ENCODE peak calls at places on chromosomes 1 and 21, in eight cellular contexts. One of them, this sample, is unnamed.

GRCh38 chr1:9900142-9901043 is 9.7 kb downstream of the CTNNBIP1 start:
- DNase-seq in AG20443: no peak
- DNase-seq in IMR-90: no peak
- DNase-seq in stimulated activated naive CD4-positive, alpha-beta T cell: no peak
- DNase-seq in heart right ventricle: peak
- DNase-seq in progenitor cell of endocrine pancreas: no peak
- DNase-seq in AML-193: peak
- DNase-seq in HAP-1: no peak
- DNase-seq in this sample: no peak

GRCh38 chr1:45922374-45922773 is 119.0 kb downstream of the MAST2 start:
- DNase-seq in AML-193: no peak
- DNase-seq in progenitor cell of endocrine pancreas: no peak
- DNase-seq in stimulated activated naive CD4-positive, alpha-beta T cell: no peak
- DNase-seq in AG20443: no peak
- DNase-seq in heart right ventricle: peak
- DNase-seq in HAP-1: no peak
- DNase-seq in IMR-90: no peak
- DNase-seq in this sample: no peak

GRCh38 chr1:172756029-172756428 is 97.1 kb downstream of the FASLG start:
- DNase-seq in progenitor cell of endocrine pancreas: no peak
- DNase-seq in IMR-90: no peak
- DNase-seq in HAP-1: no peak
- DNase-seq in AML-193: no peak
- DNase-seq in stimulated activated naive CD4-positive, alpha-beta T cell: no peak
- DNase-seq in AG20443: no peak
- DNase-seq in heart right ventricle: no peak
- DNase-seq in this sample: no peak

GRCh38 chr1:24643362-24644346 is 552 bp downstream of the SRRM1 start:
- DNase-seq in HAP-1: peak
- DNase-seq in IMR-90: no peak
- DNase-seq in AG20443: peak
- DNase-seq in progenitor cell of endocrine pancreas: no peak
- DNase-seq in AML-193: no peak
- DNase-seq in stimulated activated naive CD4-positive, alpha-beta T cell: peak
- DNase-seq in heart right ventricle: peak
- DNase-seq in this sample: peak

GRCh38 chr1:52356818-52357355 is 9.1 kb downstream of the CC2D1B start:
- DNase-seq in progenitor cell of endocrine pancreas: no peak
- DNase-seq in IMR-90: no peak
- DNase-seq in heart right ventricle: no peak
- DNase-seq in AG20443: no peak
- DNase-seq in HAP-1: no peak
- DNase-seq in AML-193: no peak
- DNase-seq in stimulated activated naive CD4-positive, alpha-beta T cell: no peak
- DNase-seq in this sample: no peak

GRCh38 chr1:58331156-58331555 is 215.4 kb downstream of the OMA1 start:
- DNase-seq in heart right ventricle: no peak
- DNase-seq in progenitor cell of endocrine pancreas: no peak
- DNase-seq in AML-193: no peak
- DNase-seq in IMR-90: no peak
- DNase-seq in AG20443: peak
- DNase-seq in stimulated activated naive CD4-positive, alpha-beta T cell: no peak
- DNase-seq in HAP-1: no peak
- DNase-seq in this sample: peak

GRCh38 chr21:33380483-33380998 is 22.7 kb upstream of the IFNGR2 start:
- DNase-seq in heart right ventricle: peak
- DNase-seq in stimulated activated naive CD4-positive, alpha-beta T cell: peak
- DNase-seq in IMR-90: peak
- DNase-seq in progenitor cell of endocrine pancreas: no peak
- DNase-seq in AML-193: peak
- DNase-seq in HAP-1: peak
- DNase-seq in AG20443: peak
- DNase-seq in this sample: peak

GRCh38 chr1:203151362-203152157 is 24.0 kb downstream of the ADORA1 start:
- DNase-seq in stimulated activated naive CD4-positive, alpha-beta T cell: no peak
- DNase-seq in HAP-1: no peak
- DNase-seq in heart right ventricle: no peak
- DNase-seq in IMR-90: no peak
- DNase-seq in AML-193: no peak
- DNase-seq in progenitor cell of endocrine pancreas: no peak
- DNase-seq in AG20443: no peak
- DNase-seq in this sample: no peak

GRCh38 chr1:211132681-211133392 is 1.1 kb downstream of the KCNH1 start:
- DNase-seq in progenitor cell of endocrine pancreas: no peak
- DNase-seq in AML-193: no peak
- DNase-seq in AG20443: no peak
- DNase-seq in HAP-1: no peak
- DNase-seq in stimulated activated naive CD4-positive, alpha-beta T cell: no peak
- DNase-seq in heart right ventricle: no peak
- DNase-seq in IMR-90: no peak
- DNase-seq in this sample: no peak

GRCh38 chr1:112618721-112619517 is at the start of gene ST7L:
- DNase-seq in IMR-90: peak
- DNase-seq in AML-193: peak
- DNase-seq in heart right ventricle: peak
- DNase-seq in stimulated activated naive CD4-positive, alpha-beta T cell: peak
- DNase-seq in AG20443: peak
- DNase-seq in HAP-1: peak
- DNase-seq in progenitor cell of endocrine pancreas: peak
- DNase-seq in this sample: peak

GRCh38 chr1:203937678-203938330 is 76.4 kb downstream of the SNRPE start:
- DNase-seq in IMR-90: no peak
- DNase-seq in progenitor cell of endocrine pancreas: no peak
- DNase-seq in AML-193: no peak
- DNase-seq in stimulated activated naive CD4-positive, alpha-beta T cell: no peak
- DNase-seq in AG20443: peak
- DNase-seq in HAP-1: no peak
- DNase-seq in heart right ventricle: no peak
- DNase-seq in this sample: no peak

GRCh38 chr1:109133815-109134214 is 19.9 kb downstream of the ELAPOR1 start:
- DNase-seq in heart right ventricle: no peak
- DNase-seq in stimulated activated naive CD4-positive, alpha-beta T cell: no peak
- DNase-seq in progenitor cell of endocrine pancreas: no peak
- DNase-seq in HAP-1: no peak
- DNase-seq in IMR-90: no peak
- DNase-seq in AML-193: no peak
- DNase-seq in AG20443: no peak
- DNase-seq in this sample: no peak

GRCh38 chr1:32334274-32334861 is 1.7 kb downstream of the MARCKSL1 start:
- DNase-seq in AML-193: no peak
- DNase-seq in stimulated activated naive CD4-positive, alpha-beta T cell: no peak
- DNase-seq in progenitor cell of endocrine pancreas: no peak
- DNase-seq in AG20443: no peak
- DNase-seq in heart right ventricle: no peak
- DNase-seq in IMR-90: no peak
- DNase-seq in HAP-1: peak
- DNase-seq in this sample: no peak

GRCh38 chr1:21605964-21606705 is 63.0 kb downstream of the RAP1GAP start:
- DNase-seq in heart right ventricle: no peak
- DNase-seq in progenitor cell of endocrine pancreas: no peak
- DNase-seq in AG20443: no peak
- DNase-seq in AML-193: no peak
- DNase-seq in stimulated activated naive CD4-positive, alpha-beta T cell: no peak
- DNase-seq in HAP-1: no peak
- DNase-seq in IMR-90: no peak
- DNase-seq in this sample: no peak

GRCh38 chr1:85607126-85607912 is 26.8 kb downstream of the CCN1 start:
- DNase-seq in AML-193: no peak
- DNase-seq in IMR-90: peak
- DNase-seq in AG20443: peak
- DNase-seq in progenitor cell of endocrine pancreas: no peak
- DNase-seq in stimulated activated naive CD4-positive, alpha-beta T cell: no peak
- DNase-seq in heart right ventricle: no peak
- DNase-seq in HAP-1: peak
- DNase-seq in this sample: peak

GRCh38 chr1:168583571-168583970 is 7.2 kb downstream of the XCL1 start:
- DNase-seq in HAP-1: no peak
- DNase-seq in AML-193: no peak
- DNase-seq in IMR-90: no peak
- DNase-seq in AG20443: no peak
- DNase-seq in progenitor cell of endocrine pancreas: no peak
- DNase-seq in heart right ventricle: no peak
- DNase-seq in stimulated activated naive CD4-positive, alpha-beta T cell: no peak
- DNase-seq in this sample: no peak

GRCh38 chr1:160070243-160071163 is 543 bp upstream of the KCNJ10 start:
- DNase-seq in HAP-1: peak
- DNase-seq in AML-193: no peak
- DNase-seq in AG20443: peak
- DNase-seq in stimulated activated naive CD4-positive, alpha-beta T cell: peak
- DNase-seq in IMR-90: peak
- DNase-seq in progenitor cell of endocrine pancreas: peak
- DNase-seq in heart right ventricle: peak
- DNase-seq in this sample: peak

GRCh38 chr1:93620169-93620840 is 61.3 kb downstream of the BCAR3 start:
- DNase-seq in AML-193: no peak
- DNase-seq in AG20443: no peak
- DNase-seq in heart right ventricle: no peak
- DNase-seq in HAP-1: no peak
- DNase-seq in stimulated activated naive CD4-positive, alpha-beta T cell: no peak
- DNase-seq in progenitor cell of endocrine pancreas: no peak
- DNase-seq in IMR-90: peak
- DNase-seq in this sample: no peak

GRCh38 chr21:35828161-35828560 is 232.2 kb downstream of the SETD4 start:
- DNase-seq in AG20443: no peak
- DNase-seq in IMR-90: no peak
- DNase-seq in stimulated activated naive CD4-positive, alpha-beta T cell: no peak
- DNase-seq in AML-193: no peak
- DNase-seq in heart right ventricle: no peak
- DNase-seq in HAP-1: no peak
- DNase-seq in progenitor cell of endocrine pancreas: no peak
- DNase-seq in this sample: no peak

GRCh38 chr1:211285196-211285595 is 26.0 kb downstream of the RCOR3 start:
- DNase-seq in AML-193: no peak
- DNase-seq in stimulated activated naive CD4-positive, alpha-beta T cell: no peak
- DNase-seq in AG20443: no peak
- DNase-seq in HAP-1: no peak
- DNase-seq in heart right ventricle: no peak
- DNase-seq in IMR-90: peak
- DNase-seq in progenitor cell of endocrine pancreas: no peak
- DNase-seq in this sample: no peak

GRCh38 chr1:82161651-82162238 is 361.0 kb downstream of the ADGRL2 start:
- DNase-seq in AML-193: no peak
- DNase-seq in progenitor cell of endocrine pancreas: no peak
- DNase-seq in HAP-1: peak
- DNase-seq in AG20443: no peak
- DNase-seq in IMR-90: no peak
- DNase-seq in stimulated activated naive CD4-positive, alpha-beta T cell: no peak
- DNase-seq in heart right ventricle: no peak
- DNase-seq in this sample: no peak

GRCh38 chr1:7279753-7280150 is 491.3 kb upstream of the VAMP3 start:
- DNase-seq in AML-193: no peak
- DNase-seq in AG20443: no peak
- DNase-seq in progenitor cell of endocrine pancreas: no peak
- DNase-seq in heart right ventricle: no peak
- DNase-seq in IMR-90: no peak
- DNase-seq in HAP-1: no peak
- DNase-seq in stimulated activated naive CD4-positive, alpha-beta T cell: no peak
- DNase-seq in this sample: no peak

GRCh38 chr1:10716840-10717239 is 79.6 kb downstream of the CASZ1 start:
- DNase-seq in IMR-90: no peak
- DNase-seq in HAP-1: no peak
- DNase-seq in stimulated activated naive CD4-positive, alpha-beta T cell: no peak
- DNase-seq in AG20443: no peak
- DNase-seq in AML-193: no peak
- DNase-seq in heart right ventricle: no peak
- DNase-seq in progenitor cell of endocrine pancreas: no peak
- DNase-seq in this sample: no peak

GRCh38 chr1:235329139-235329808 is 904 bp downstream of the GGPS1 start:
- DNase-seq in IMR-90: peak
- DNase-seq in AG20443: peak
- DNase-seq in stimulated activated naive CD4-positive, alpha-beta T cell: peak
- DNase-seq in AML-193: peak
- DNase-seq in HAP-1: peak
- DNase-seq in progenitor cell of endocrine pancreas: peak
- DNase-seq in heart right ventricle: no peak
- DNase-seq in this sample: peak

GRCh38 chr1:95578462-95578861 is 344.5 kb downstream of the RWDD3 start:
- DNase-seq in IMR-90: no peak
- DNase-seq in AG20443: no peak
- DNase-seq in HAP-1: no peak
- DNase-seq in AML-193: no peak
- DNase-seq in heart right ventricle: no peak
- DNase-seq in progenitor cell of endocrine pancreas: no peak
- DNase-seq in stimulated activated naive CD4-positive, alpha-beta T cell: no peak
- DNase-seq in this sample: no peak

GRCh38 chr1:181397841-181398240 is 85.5 kb upstream of the CACNA1E start:
- DNase-seq in progenitor cell of endocrine pancreas: no peak
- DNase-seq in IMR-90: no peak
- DNase-seq in AML-193: no peak
- DNase-seq in stimulated activated naive CD4-positive, alpha-beta T cell: no peak
- DNase-seq in AG20443: no peak
- DNase-seq in HAP-1: no peak
- DNase-seq in heart right ventricle: no peak
- DNase-seq in this sample: no peak

GRCh38 chr1:169049258-169049936 is 57.1 kb upstream of the ATP1B1 start:
- DNase-seq in progenitor cell of endocrine pancreas: no peak
- DNase-seq in IMR-90: no peak
- DNase-seq in stimulated activated naive CD4-positive, alpha-beta T cell: no peak
- DNase-seq in heart right ventricle: no peak
- DNase-seq in AG20443: no peak
- DNase-seq in HAP-1: no peak
- DNase-seq in AML-193: no peak
- DNase-seq in this sample: no peak

GRCh38 chr1:68958957-68959356 is 462.1 kb upstream of the DEPDC1 start:
- DNase-seq in AG20443: no peak
- DNase-seq in IMR-90: no peak
- DNase-seq in heart right ventricle: no peak
- DNase-seq in progenitor cell of endocrine pancreas: no peak
- DNase-seq in stimulated activated naive CD4-positive, alpha-beta T cell: no peak
- DNase-seq in AML-193: no peak
- DNase-seq in HAP-1: no peak
- DNase-seq in this sample: no peak

This sample was measured in iris pigment epithelial cell.